ENCODE peak calls at places on chromosomes 4 and X, in ten cellular contexts. B is HS-5; U is stimulated activated CD4-positive, alpha-beta T cell treated with anti-CD3 and anti-CD28 coated beads, Interleukin-1b, Interleukin-23, amount 100 ng/mL, for 1 hour; H is chondrocyte; W is GM23248; D is progenitor cell of endocrine pancreas; Q is psoas muscle; A is stomach; K is HTR-8/SVneo; Y is CD14-positive monocyte. Z is an unnamed sample.
A peak's percentile ranks its signal among the peaks of the same experiment; 100 is the strongest.

GRCh38 chr4:72312032-72312650 is 256.9 kb downstream of the ADAMTS3 start:
- DNase-seq in B (peak; percentile 87), U (no peak), H (no peak), W (peak; percentile 97), D (no peak), Q (peak; percentile 82), A (peak; percentile 29), K (no peak), Y (no peak), Z (no peak)

GRCh38 chr4:2257361-2258001 is 4.4 kb downstream of the MXD4 start:
- DNase-seq in B (no peak), U (no peak), H (no peak), W (no peak), D (no peak), Q (peak; percentile 49), A (peak; percentile 25), K (no peak), Y (no peak), Z (peak; percentile 76)

GRCh38 chr4:139416073-139416673 is 37.7 kb upstream of the RAB33B start:
- DNase-seq in B (peak; percentile 15), U (no peak), H (no peak), W (peak; percentile 59), D (no peak), Q (no peak), A (no peak), K (peak; percentile 37), Y (no peak), Z (no peak)

GRCh38 chrX:128106630-128107029 is 54.4 kb upstream of the ACTRT1 start:
- DNase-seq in B (no peak), U (no peak), H (no peak), W (no peak), D (no peak), Q (no peak), A (no peak), K (peak; percentile 0), Y (no peak), Z (no peak)

GRCh38 chrX:150581093-150581775 is 12.8 kb downstream of the MTM1 start:
- DNase-seq in B (peak; percentile 55), U (no peak), H (no peak), W (peak; percentile 75), D (no peak), Q (no peak), A (no peak), K (no peak), Y (no peak), Z (no peak)

GRCh38 chrX:153917814-153918213 is 8.2 kb downstream of the ARHGAP4 start:
- DNase-seq in B (no peak), U (no peak), H (no peak), W (no peak), D (no peak), Q (no peak), A (no peak), K (no peak), Y (no peak), Z (no peak)

GRCh38 chr4:68271851-68272756 is 26.6 kb upstream of the TMPRSS11B start:
- DNase-seq in B (peak; percentile 40), U (no peak), H (no peak), W (peak; percentile 71), D (no peak), Q (no peak), A (no peak), K (peak; percentile 39), Y (no peak), Z (no peak)

GRCh38 chr4:110183058-110183457 is 15.4 kb downstream of the ELOVL6 start:
- DNase-seq in B (no peak), U (no peak), H (no peak), W (no peak), D (no peak), Q (no peak), A (no peak), K (no peak), Y (no peak), Z (no peak)

GRCh38 chr4:90183254-90183653 is 56.1 kb downstream of the CCSER1 start:
- DNase-seq in B (no peak), U (no peak), H (no peak), W (no peak), D (no peak), Q (no peak), A (no peak), K (no peak), Y (no peak), Z (no peak)